ENCODE peak calls at places on chromosomes 5 and 9, in seven cellular contexts. One of them, this sample, is unnamed.

GRCh38 chr9:120663380-120663779 is 50.9 kb downstream of the MEGF9 start:
- DNase-seq in kidney epithelial cell: no peak
- DNase-seq in stomach: no peak
- DNase-seq in psoas muscle: no peak
- DNase-seq in DND-41: no peak
- DNase-seq in nephron progenitor cell: no peak
- DNase-seq in AG09309: no peak
- DNase-seq in this sample: no peak

GRCh38 chr9:101668466-101668865 is 70.0 kb downstream of the GRIN3A start:
- DNase-seq in nephron progenitor cell: no peak
- DNase-seq in stomach: no peak
- DNase-seq in AG09309: no peak
- DNase-seq in psoas muscle: no peak
- DNase-seq in DND-41: no peak
- DNase-seq in kidney epithelial cell: no peak
- DNase-seq in this sample: no peak

GRCh38 chr9:89553451-89554020 is 51.3 kb upstream of the GADD45G start:
- DNase-seq in AG09309: no peak
- DNase-seq in DND-41: no peak
- DNase-seq in stomach: no peak
- DNase-seq in kidney epithelial cell: no peak
- DNase-seq in psoas muscle: no peak
- DNase-seq in nephron progenitor cell: no peak
- DNase-seq in this sample: no peak

GRCh38 chr9:82117528-82117927 is 129.0 kb downstream of the SPATA31D1 start:
- DNase-seq in DND-41: no peak
- DNase-seq in psoas muscle: no peak
- DNase-seq in stomach: no peak
- DNase-seq in kidney epithelial cell: no peak
- DNase-seq in AG09309: no peak
- DNase-seq in nephron progenitor cell: no peak
- DNase-seq in this sample: no peak

GRCh38 chr9:16960084-16960483 is 89.6 kb upstream of the BNC2 start:
- DNase-seq in DND-41: no peak
- DNase-seq in psoas muscle: no peak
- DNase-seq in AG09309: no peak
- DNase-seq in kidney epithelial cell: no peak
- DNase-seq in nephron progenitor cell: no peak
- DNase-seq in stomach: no peak
- DNase-seq in this sample: no peak

GRCh38 chr5:127206320-127207113 is 84.1 kb upstream of the MEGF10 start:
- DNase-seq in DND-41: no peak
- DNase-seq in psoas muscle: no peak
- DNase-seq in stomach: no peak
- DNase-seq in kidney epithelial cell: peak
- DNase-seq in AG09309: peak
- DNase-seq in nephron progenitor cell: no peak
- DNase-seq in this sample: no peak

GRCh38 chr9:92706218-92706940 is 36.4 kb upstream of the IPPK start:
- DNase-seq in stomach: no peak
- DNase-seq in AG09309: no peak
- DNase-seq in nephron progenitor cell: no peak
- DNase-seq in kidney epithelial cell: no peak
- DNase-seq in psoas muscle: no peak
- DNase-seq in DND-41: peak
- DNase-seq in this sample: no peak

GRCh38 chr9:136144450-136144849 is 25.8 kb upstream of the TMEM250 start:
- DNase-seq in nephron progenitor cell: no peak
- DNase-seq in psoas muscle: no peak
- DNase-seq in stomach: no peak
- DNase-seq in DND-41: no peak
- DNase-seq in kidney epithelial cell: no peak
- DNase-seq in AG09309: no peak
- DNase-seq in this sample: no peak

GRCh38 chr9:133122935-133123611 is 2.0 kb upstream of the RALGDS start:
- DNase-seq in AG09309: no peak
- DNase-seq in kidney epithelial cell: no peak
- DNase-seq in stomach: no peak
- DNase-seq in nephron progenitor cell: peak
- DNase-seq in psoas muscle: peak
- DNase-seq in DND-41: no peak
- DNase-seq in this sample: no peak

GRCh38 chr5:72596956-72597355 is 89.7 kb upstream of the ZNF366 start:
- DNase-seq in psoas muscle: no peak
- DNase-seq in kidney epithelial cell: no peak
- DNase-seq in stomach: no peak
- DNase-seq in DND-41: no peak
- DNase-seq in AG09309: no peak
- DNase-seq in nephron progenitor cell: no peak
- DNase-seq in this sample: no peak

GRCh38 chr9:99820330-99821186 is 1.1 kb upstream of the NR4A3 start:
- DNase-seq in nephron progenitor cell: peak
- DNase-seq in kidney epithelial cell: no peak
- DNase-seq in AG09309: peak
- DNase-seq in DND-41: peak
- DNase-seq in psoas muscle: peak
- DNase-seq in stomach: peak
- DNase-seq in this sample: no peak

GRCh38 chr9:101028346-101029299 is at the start of gene PLPPR1:
- DNase-seq in AG09309: no peak
- DNase-seq in stomach: peak
- DNase-seq in DND-41: no peak
- DNase-seq in kidney epithelial cell: peak
- DNase-seq in nephron progenitor cell: peak
- DNase-seq in psoas muscle: peak
- DNase-seq in this sample: peak

GRCh38 chr9:536597-537511 is 304.6 kb upstream of the DMRT1 start:
- DNase-seq in kidney epithelial cell: no peak
- DNase-seq in nephron progenitor cell: peak
- DNase-seq in AG09309: no peak
- DNase-seq in psoas muscle: no peak
- DNase-seq in stomach: no peak
- DNase-seq in DND-41: no peak
- DNase-seq in this sample: no peak

GRCh38 chr5:116971131-116971530 is 396.5 kb upstream of the SEMA6A start:
- DNase-seq in stomach: no peak
- DNase-seq in AG09309: no peak
- DNase-seq in DND-41: no peak
- DNase-seq in psoas muscle: no peak
- DNase-seq in nephron progenitor cell: no peak
- DNase-seq in kidney epithelial cell: no peak
- DNase-seq in this sample: no peak

GRCh38 chr5:180596115-180596667 is 4.9 kb upstream of the SCGB3A1 start:
- DNase-seq in nephron progenitor cell: no peak
- DNase-seq in stomach: peak
- DNase-seq in DND-41: no peak
- DNase-seq in psoas muscle: no peak
- DNase-seq in AG09309: no peak
- DNase-seq in kidney epithelial cell: no peak
- DNase-seq in this sample: no peak

GRCh38 chr5:156042726-156043125 is 284.2 kb upstream of the SGCD start:
- DNase-seq in stomach: no peak
- DNase-seq in kidney epithelial cell: no peak
- DNase-seq in DND-41: no peak
- DNase-seq in nephron progenitor cell: no peak
- DNase-seq in AG09309: no peak
- DNase-seq in psoas muscle: no peak
- DNase-seq in this sample: no peak

GRCh38 chr9:1454980-1455367 is 404.8 kb downstream of the DMRT2 start:
- DNase-seq in kidney epithelial cell: no peak
- DNase-seq in DND-41: no peak
- DNase-seq in stomach: no peak
- DNase-seq in psoas muscle: no peak
- DNase-seq in nephron progenitor cell: no peak
- DNase-seq in AG09309: no peak
- DNase-seq in this sample: no peak

GRCh38 chr9:82799300-82799699 is 263.6 kb downstream of the RASEF start:
- DNase-seq in kidney epithelial cell: no peak
- DNase-seq in nephron progenitor cell: no peak
- DNase-seq in psoas muscle: no peak
- DNase-seq in AG09309: no peak
- DNase-seq in DND-41: no peak
- DNase-seq in stomach: no peak
- DNase-seq in this sample: no peak

GRCh38 chr5:125058185-125058826 is 311.9 kb upstream of the ZNF608 start:
- DNase-seq in AG09309: no peak
- DNase-seq in nephron progenitor cell: no peak
- DNase-seq in psoas muscle: no peak
- DNase-seq in kidney epithelial cell: no peak
- DNase-seq in stomach: no peak
- DNase-seq in DND-41: no peak
- DNase-seq in this sample: no peak

GRCh38 chr9:118836891-118837290 is 532.3 kb downstream of the BRINP1 start:
- DNase-seq in nephron progenitor cell: no peak
- DNase-seq in kidney epithelial cell: no peak
- DNase-seq in stomach: no peak
- DNase-seq in psoas muscle: no peak
- DNase-seq in DND-41: no peak
- DNase-seq in AG09309: no peak
- DNase-seq in this sample: no peak

GRCh38 chr9:81266086-81266485 is 423.3 kb downstream of the TLE1 start:
- DNase-seq in AG09309: no peak
- DNase-seq in DND-41: no peak
- DNase-seq in kidney epithelial cell: no peak
- DNase-seq in psoas muscle: no peak
- DNase-seq in stomach: no peak
- DNase-seq in nephron progenitor cell: no peak
- DNase-seq in this sample: no peak

GRCh38 chr5:378301-378891 is 56.9 kb downstream of the AHRR start:
- DNase-seq in AG09309: no peak
- DNase-seq in nephron progenitor cell: no peak
- DNase-seq in psoas muscle: no peak
- DNase-seq in DND-41: no peak
- DNase-seq in kidney epithelial cell: no peak
- DNase-seq in stomach: no peak
- DNase-seq in this sample: no peak

GRCh38 chr9:72753261-72753893 is 199.5 kb downstream of the ALDH1A1 start:
- DNase-seq in kidney epithelial cell: no peak
- DNase-seq in AG09309: no peak
- DNase-seq in DND-41: no peak
- DNase-seq in nephron progenitor cell: no peak
- DNase-seq in stomach: no peak
- DNase-seq in psoas muscle: no peak
- DNase-seq in this sample: no peak

GRCh38 chr9:35690447-35691324 is 961 bp upstream of the TPM2 start:
- DNase-seq in stomach: peak
- DNase-seq in AG09309: no peak
- DNase-seq in kidney epithelial cell: no peak
- DNase-seq in DND-41: peak
- DNase-seq in nephron progenitor cell: peak
- DNase-seq in psoas muscle: peak
- DNase-seq in this sample: peak

GRCh38 chr5:112109331-112109993 is 309.6 kb downstream of the EPB41L4A start:
- DNase-seq in kidney epithelial cell: peak
- DNase-seq in DND-41: no peak
- DNase-seq in nephron progenitor cell: peak
- DNase-seq in psoas muscle: no peak
- DNase-seq in stomach: peak
- DNase-seq in AG09309: peak
- DNase-seq in this sample: no peak

DNA sequence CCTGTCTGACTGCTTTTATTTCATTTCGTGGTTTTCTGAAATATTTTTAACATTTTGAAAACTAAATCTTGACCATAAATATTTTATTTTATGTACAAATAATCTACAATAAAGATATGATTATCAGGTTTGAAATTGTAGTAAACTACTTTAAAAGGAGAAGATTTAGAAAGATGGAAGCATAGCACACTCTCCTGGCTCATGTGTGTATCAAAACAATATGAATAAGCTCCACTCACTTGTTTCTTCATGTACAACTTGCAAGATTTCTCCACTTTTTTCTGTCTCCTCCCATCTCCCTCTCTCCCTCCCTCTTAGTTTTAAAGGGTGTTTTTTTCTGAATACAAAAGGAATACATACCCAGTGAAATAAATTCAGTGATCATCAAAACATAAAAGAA is 15.4 kb upstream of the VPS13A start:
- DNase-seq in psoas muscle: no peak
- DNase-seq in stomach: no peak
- DNase-seq in kidney epithelial cell: no peak
- DNase-seq in DND-41: no peak
- DNase-seq in AG09309: no peak
- DNase-seq in nephron progenitor cell: no peak
- DNase-seq in this sample: no peak
- TF ChIP-seq CTCF in psoas muscle: no peak
- TF ChIP-seq CTCF in stomach: no peak
- TF ChIP-seq CTCF in kidney epithelial cell: no peak
- TF ChIP-seq CTCF in DND-41: no peak
- TF ChIP-seq CTCF in AG09309: no peak
- TF ChIP-seq CTCF in nephron progenitor cell: no peak
- TF ChIP-seq CTCF in this sample: no peak

GRCh38 chr5:171426680-171427079 is 7.2 kb downstream of the FGF18 start:
- DNase-seq in nephron progenitor cell: no peak
- DNase-seq in kidney epithelial cell: no peak
- DNase-seq in psoas muscle: no peak
- DNase-seq in stomach: peak
- DNase-seq in DND-41: no peak
- DNase-seq in AG09309: no peak
- DNase-seq in this sample: no peak
- TF ChIP-seq CTCF in nephron progenitor cell: no peak
- TF ChIP-seq CTCF in kidney epithelial cell: no peak
- TF ChIP-seq CTCF in psoas muscle: no peak
- TF ChIP-seq CTCF in stomach: no peak
- TF ChIP-seq CTCF in DND-41: no peak
- TF ChIP-seq CTCF in AG09309: no peak
- TF ChIP-seq CTCF in this sample: no peak

GRCh38 chr9:127930298-127931091 is at the start of gene PIP5KL1:
- DNase-seq in stomach: peak
- DNase-seq in psoas muscle: peak
- DNase-seq in DND-41: no peak
- DNase-seq in AG09309: no peak
- DNase-seq in kidney epithelial cell: no peak
- DNase-seq in nephron progenitor cell: peak
- DNase-seq in this sample: peak
- TF ChIP-seq CTCF in stomach: no peak
- TF ChIP-seq CTCF in psoas muscle: no peak
- TF ChIP-seq CTCF in DND-41: no peak
- TF ChIP-seq CTCF in AG09309: peak
- TF ChIP-seq CTCF in kidney epithelial cell: peak
- TF ChIP-seq CTCF in nephron progenitor cell: no peak
- TF ChIP-seq CTCF in this sample: peak

DNA sequence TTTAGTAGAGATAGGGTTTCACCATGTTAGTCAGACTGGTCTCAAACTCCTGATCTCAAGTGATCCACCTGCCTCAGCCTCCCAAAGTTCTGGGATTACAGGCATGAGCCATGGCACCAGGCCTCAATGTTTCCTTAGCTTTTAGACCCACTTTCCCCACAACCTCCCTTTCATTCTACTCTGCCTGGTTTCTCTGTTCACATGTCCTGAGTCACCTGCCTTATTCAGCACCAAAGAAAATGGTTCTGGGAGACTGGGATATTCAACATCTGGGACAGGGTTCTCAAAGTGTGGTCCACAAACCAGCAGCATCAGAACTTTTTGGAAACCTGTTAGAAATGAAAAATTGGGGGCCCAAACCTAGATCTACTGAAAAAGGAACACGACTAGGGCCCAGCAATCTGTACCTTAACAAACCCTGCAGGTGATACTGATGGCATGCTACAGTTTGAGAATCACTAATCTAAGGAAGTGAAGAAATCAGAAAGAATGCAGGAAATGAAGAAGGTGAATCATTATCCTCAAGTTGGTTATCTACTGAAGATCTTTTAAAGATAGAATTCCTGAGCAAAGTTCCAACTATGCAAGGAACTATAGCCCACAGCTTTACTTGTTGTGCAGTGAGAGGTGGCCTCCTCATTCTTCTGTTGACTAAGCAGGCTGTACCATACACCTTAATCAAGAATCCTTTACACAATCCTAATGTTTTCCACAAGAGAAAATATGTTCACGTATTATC is 51.8 kb upstream of the CTNNAL1 start:
- DNase-seq in psoas muscle: no peak
- DNase-seq in stomach: no peak
- DNase-seq in AG09309: no peak
- DNase-seq in nephron progenitor cell: no peak
- DNase-seq in kidney epithelial cell: peak
- DNase-seq in DND-41: no peak
- DNase-seq in this sample: no peak
- TF ChIP-seq CTCF in psoas muscle: no peak
- TF ChIP-seq CTCF in stomach: no peak
- TF ChIP-seq CTCF in AG09309: no peak
- TF ChIP-seq CTCF in nephron progenitor cell: no peak
- TF ChIP-seq CTCF in kidney epithelial cell: no peak
- TF ChIP-seq CTCF in DND-41: no peak
- TF ChIP-seq CTCF in this sample: no peak

This sample was measured in neural crest cell.